ENCODE peak calls at places on chromosomes 13 and 19, in seven cellular contexts. L, U, D, E, S, O and Z are unnamed samples.

GRCh38 chr13:29006359-29006850 is 186.3 kb downstream of the MTUS2 start:
- DNase-seq in O (no peak), L (no peak), D (no peak), S (no peak), U (no peak), E (no peak), Z (no peak)

GRCh38 chr19:36837902-36838783 is at the start of gene ZNF790:
- DNase-seq in L (peak), E (peak), U (peak), D (peak), S (peak), O (peak), Z (peak)

GRCh38 chr19:3453840-3454239 is 26.5 kb downstream of the SMIM24 start:
- DNase-seq in S (no peak), O (no peak), D (no peak), E (no peak), L (no peak), U (no peak), Z (no peak)

GRCh38 chr13:35388979-35389378 is 87.5 kb downstream of the MAB21L1 start:
- DNase-seq in S (no peak), L (no peak), O (no peak), E (no peak), U (no peak), D (no peak), Z (no peak)

GRCh38 chr13:21986602-21987001 is 315.7 kb downstream of the FGF9 start:
- DNase-seq in D (no peak), O (no peak), S (peak), E (peak), U (no peak), L (no peak), Z (no peak)

GRCh38 chr19:472005-472858 is 11.4 kb upstream of the SHC2 start:
- DNase-seq in U (no peak), L (no peak), E (no peak), D (no peak), S (no peak), O (no peak), Z (no peak)

GRCh38 chr13:26253262-26253786 is 605 bp upstream of the CDK8 start:
- DNase-seq in S (no peak), U (no peak), O (no peak), D (no peak), E (no peak), L (no peak), Z (no peak)

GRCh38 chr19:49592486-49593232 is 1.7 kb downstream of the PRR12 start:
- DNase-seq in L (peak), O (no peak), S (peak), U (no peak), E (no peak), D (peak), Z (no peak)

GRCh38 chr19:2051771-2052704 is 994 bp upstream of the MKNK2 start:
- DNase-seq in D (peak), L (no peak), O (no peak), E (no peak), S (peak), U (no peak), Z (no peak)

GRCh38 chr13:74206061-74206561 is 71.9 kb upstream of the KLF12 start:
- DNase-seq in S (no peak), L (peak), O (no peak), D (no peak), E (no peak), U (no peak), Z (no peak)

GRCh38 chr19:56270676-56271075 is 1.9 kb upstream of the EDDM13 start:
- DNase-seq in U (no peak), E (no peak), L (peak), D (no peak), S (no peak), O (no peak), Z (no peak)

GRCh38 chr19:3413796-3414327 is 47.5 kb downstream of the NFIC start:
- DNase-seq in D (no peak), U (no peak), S (no peak), L (no peak), E (no peak), O (no peak), Z (no peak)

GRCh38 chr13:93002071-93002470 is 224.5 kb upstream of the GPC6 start:
- DNase-seq in E (no peak), U (no peak), O (no peak), L (no peak), S (no peak), D (no peak), Z (no peak)

GRCh38 chr19:35268546-35269424 is at the start of gene USF2:
- DNase-seq in S (peak), O (no peak), L (peak), D (peak), U (peak), E (peak), Z (peak)

GRCh38 chr19:45630463-45630862 is 8.7 kb downstream of the EML2 start:
- DNase-seq in D (no peak), E (no peak), L (peak), U (no peak), O (no peak), S (no peak), Z (no peak)

GRCh38 chr13:60411983-60412382 is 15.0 kb downstream of the TDRD3 start:
- DNase-seq in S (no peak), U (no peak), D (no peak), O (no peak), L (no peak), E (no peak), Z (no peak)

GRCh38 chr13:97327521-97328221 is 105.5 kb downstream of the MBNL2 start:
- DNase-seq in E (no peak), U (no peak), S (no peak), L (no peak), D (no peak), O (no peak), Z (no peak)

GRCh38 chr19:1629256-1629808 is 23.1 kb downstream of the TCF3 start:
- DNase-seq in D (no peak), U (no peak), O (no peak), S (no peak), E (no peak), L (no peak), Z (no peak)

GRCh38 chr19:12090807-12091206 is 26.3 kb downstream of the ZNF844 start:
- DNase-seq in D (peak), O (peak), E (peak), L (peak), U (peak), S (peak), Z (no peak)

GRCh38 chr13:99307648-99308339 is 595 bp upstream of the GPR183 start:
- DNase-seq in L (peak), O (no peak), U (no peak), E (peak), S (no peak), D (no peak), Z (no peak)

GRCh38 chr19:34308381-34309367 is 54.3 kb downstream of the GARRE1 start:
- DNase-seq in D (peak), L (no peak), O (no peak), S (no peak), E (no peak), U (no peak), Z (no peak)

GRCh38 chr13:36453518-36453917 is 21.2 kb downstream of the CCNA1 start:
- DNase-seq in S (no peak), O (no peak), D (no peak), U (no peak), L (peak), E (no peak), Z (no peak)

DNA sequence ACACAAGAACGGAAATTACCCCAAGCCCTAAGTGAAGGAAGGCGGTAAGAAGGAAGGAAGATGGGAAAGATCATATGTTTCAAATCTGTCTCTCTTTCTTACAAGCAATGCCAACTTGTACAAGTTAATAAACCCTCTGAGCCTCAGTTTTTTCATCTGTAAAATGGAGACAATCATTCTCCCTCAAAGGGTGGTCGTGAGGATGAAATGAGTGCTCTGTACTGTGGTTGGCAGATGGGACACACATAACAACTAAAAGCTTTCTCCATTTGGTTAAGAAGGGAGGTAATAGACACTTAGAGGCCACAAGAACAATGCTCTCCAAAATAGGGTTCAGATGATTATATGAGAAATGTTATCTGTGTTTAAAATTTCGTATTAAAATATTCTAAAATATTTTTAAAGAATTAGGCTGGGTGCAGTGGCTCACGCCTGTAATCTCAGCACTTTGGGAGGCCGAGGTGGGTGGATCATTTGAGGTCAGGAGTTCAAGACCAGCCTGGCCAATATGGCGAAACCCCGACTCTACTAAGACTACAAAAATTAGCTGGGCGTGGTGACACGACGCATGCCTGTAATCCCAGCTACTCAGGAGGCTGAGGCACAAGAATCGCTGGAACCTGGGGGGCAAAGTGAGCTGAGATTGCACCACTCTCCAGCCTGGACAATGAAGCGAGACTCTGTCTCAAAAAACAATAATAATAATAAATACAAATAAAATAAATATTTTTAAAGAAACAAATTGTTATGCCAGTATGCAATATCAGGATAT is 89.7 kb downstream of the STARD13 start:
- DNase-seq in U (no peak), S (no peak), L (no peak), O (no peak), E (no peak), D (no peak), Z (no peak)
- H3K27ac ChIP-seq in U (no peak), S (peak), L (peak), O (peak), E (no peak), D (no peak), Z (no peak)

GRCh38 chr13:100588350-100589177 is at the start of gene GGACT:
- DNase-seq in O (peak), E (peak), U (peak), D (peak), L (peak), S (peak), Z (peak)
- H3K27ac ChIP-seq in O (peak), E (no peak), U (peak), D (peak), L (no peak), S (peak), Z (no peak)

GRCh38 chr19:50693064-50693975 is 26.3 kb downstream of the SHANK1 start:
- DNase-seq in D (no peak), O (no peak), E (no peak), U (no peak), S (no peak), L (no peak), Z (no peak)
- H3K27ac ChIP-seq in D (no peak), O (no peak), E (no peak), U (no peak), S (no peak), L (no peak), Z (no peak)

DNA sequence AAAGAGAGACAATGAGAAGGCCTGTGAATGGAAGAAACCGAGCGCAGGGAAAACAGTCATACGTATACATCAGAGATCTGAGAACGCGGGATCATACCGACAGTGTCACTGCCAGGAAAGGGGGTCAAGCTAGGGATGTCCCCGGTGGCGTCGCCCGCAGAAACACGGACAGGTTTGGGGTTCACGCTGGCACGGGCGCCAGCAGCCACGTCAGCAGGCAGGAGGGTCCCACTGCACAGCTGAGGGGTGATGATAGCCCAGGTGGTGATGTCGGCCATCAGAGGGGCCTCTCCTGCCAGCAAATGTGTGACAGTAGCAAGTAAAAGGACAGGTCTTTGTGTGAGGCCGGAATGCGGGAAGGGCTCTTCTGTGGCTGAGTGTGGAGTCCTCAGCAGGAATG is 3.4 kb upstream of the ZNF229 start:
- DNase-seq in O (no peak), L (no peak), S (no peak), D (no peak), U (no peak), E (no peak), Z (no peak)
- H3K27ac ChIP-seq in O (no peak), L (no peak), S (no peak), D (no peak), U (no peak), E (no peak), Z (no peak)

GRCh38 chr13:25200783-25201182 is 28.7 kb upstream of the AMER2 start:
- DNase-seq in E (no peak), D (no peak), O (no peak), U (no peak), L (no peak), S (no peak), Z (no peak)

GRCh38 chr13:25204843-25205242 is 32.8 kb upstream of the AMER2 start:
- DNase-seq in S (no peak), U (no peak), E (no peak), O (no peak), D (no peak), L (no peak), Z (no peak)

GRCh38 chr13:25207291-25207690 is 35.2 kb upstream of the AMER2 start:
- DNase-seq in O (no peak), S (no peak), U (no peak), L (no peak), D (no peak), E (no peak), Z (no peak)

DNA sequence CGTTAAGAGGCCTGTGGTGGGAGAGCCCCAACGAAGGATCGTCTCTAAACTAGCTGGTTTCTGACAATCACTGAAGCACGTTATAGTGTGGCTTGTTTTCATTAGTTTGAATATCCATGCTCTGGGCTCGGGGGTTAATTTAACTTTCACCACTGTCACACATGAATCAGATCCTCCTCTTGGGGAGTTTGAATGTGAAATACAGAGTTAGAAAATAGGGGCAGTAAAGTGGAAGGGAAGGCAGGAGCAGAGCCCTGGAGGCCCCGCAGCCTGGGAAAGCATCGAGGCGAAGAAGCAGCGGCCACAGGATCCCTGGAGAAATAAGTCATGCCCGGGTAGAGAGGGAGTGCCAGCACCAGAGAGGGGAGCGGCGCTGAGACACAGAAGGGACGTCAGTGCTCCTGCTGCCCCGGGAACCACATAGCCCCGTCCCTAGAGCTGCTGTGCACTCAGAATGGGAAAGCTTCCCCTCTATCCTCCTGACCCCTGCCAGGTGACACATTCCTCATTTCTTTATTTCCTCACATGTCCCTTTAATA is 31.2 kb upstream of the AMER2 start:
- DNase-seq in E (no peak), D (no peak), O (no peak), L (no peak), S (no peak), U (no peak), Z (no peak)
- H3K27ac ChIP-seq in E (no peak), D (no peak), O (no peak), L (no peak), S (no peak), U (peak), Z (peak)

DNA sequence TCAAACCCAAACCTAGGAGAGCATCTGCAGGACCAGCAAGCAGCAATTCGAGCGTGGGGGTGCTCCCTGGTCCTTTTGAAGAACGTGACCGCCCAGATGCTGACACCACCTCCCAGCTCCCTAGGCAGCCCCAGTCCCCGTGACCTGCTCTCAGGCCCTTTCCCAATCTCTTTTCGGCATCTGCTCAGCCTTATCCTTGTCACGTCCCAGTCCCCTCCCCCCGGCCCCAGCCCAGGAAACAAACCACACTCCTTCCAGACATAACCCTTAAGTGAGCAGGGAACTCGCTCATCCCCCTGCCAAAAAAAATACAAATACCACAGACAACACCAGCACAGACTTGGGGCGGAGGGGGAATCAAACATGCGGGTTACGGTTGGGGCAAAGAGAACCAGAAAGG is 3.3 kb downstream of the MLLT1 start:
- DNase-seq in O (peak), E (peak), U (no peak), S (peak), D (no peak), L (no peak), Z (no peak)
- H3K27ac ChIP-seq in O (peak), E (no peak), U (peak), S (no peak), D (no peak), L (no peak), Z (no peak)

GRCh38 chr13:41645313-41645712 is 188.0 kb downstream of the RGCC start:
- DNase-seq in L (peak), O (no peak), S (no peak), E (peak), U (no peak), D (no peak), Z (no peak)
- H3K27ac ChIP-seq in L (peak), O (peak), S (no peak), E (peak), U (no peak), D (no peak), Z (no peak)

DNA sequence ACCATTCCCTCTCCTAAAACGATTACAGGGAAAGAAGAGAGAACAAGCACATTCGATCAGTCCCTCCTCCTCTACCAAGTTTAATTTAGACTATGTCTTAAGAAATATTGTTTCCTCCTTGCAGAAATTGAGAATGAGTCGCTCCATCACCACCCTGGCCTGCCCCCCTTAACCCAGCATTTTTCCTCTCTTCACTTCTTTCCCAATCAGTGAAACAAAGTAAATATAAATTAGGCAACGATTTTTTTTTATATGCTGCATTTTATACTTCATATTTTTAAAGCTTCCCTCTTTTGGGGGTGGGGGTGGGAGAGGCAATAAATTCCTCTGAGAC is 300.0 kb downstream of the SPRY2 start:
- DNase-seq in D (no peak), U (no peak), S (no peak), O (no peak), L (no peak), E (no peak), Z (no peak)
- H3K27ac ChIP-seq in D (no peak), U (no peak), S (no peak), O (no peak), L (peak), E (no peak), Z (no peak)

DNA sequence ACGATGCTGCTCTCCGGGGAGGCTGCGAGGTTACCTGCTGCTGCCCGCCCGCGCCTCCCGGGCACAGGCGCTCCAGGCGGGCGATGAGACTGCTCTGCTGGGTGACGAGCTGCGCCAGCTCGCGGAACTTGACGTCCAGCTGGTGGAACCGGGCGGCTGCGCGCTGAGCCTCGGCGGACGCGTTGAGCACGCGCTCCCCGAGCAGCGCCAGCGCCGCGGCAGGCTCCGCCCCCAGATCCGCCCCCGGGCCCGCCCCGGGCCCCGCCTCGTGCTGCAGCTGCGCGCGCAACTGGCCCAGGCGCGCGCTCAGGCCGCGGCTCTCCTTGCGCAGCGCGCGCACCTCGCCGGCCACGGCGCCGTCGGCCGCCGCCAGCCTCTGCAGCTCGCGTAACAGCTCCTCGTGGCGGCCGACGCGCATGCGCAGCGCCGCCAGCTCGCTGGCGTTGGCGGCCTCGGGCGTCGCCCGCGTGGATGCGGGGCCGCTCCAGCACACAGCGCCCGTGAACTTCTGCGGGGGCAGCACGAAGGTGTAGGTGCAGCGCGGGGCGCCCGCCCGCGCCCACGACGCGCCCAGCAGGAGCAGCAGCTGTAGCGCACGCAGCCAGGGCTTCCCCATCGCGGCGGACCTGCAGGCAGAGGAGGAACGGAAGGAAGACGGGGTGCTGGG is 6.4 kb downstream of the ANGPTL6 start:
- DNase-seq in S (peak), E (peak), O (no peak), U (peak), L (peak), D (peak), Z (peak)
- H3K27ac ChIP-seq in S (peak), E (no peak), O (peak), U (peak), L (no peak), D (peak), Z (peak)

GRCh38 chr19:50797429-50798115 is 7.4 kb downstream of the ACP4 start:
- DNase-seq in D (no peak), S (no peak), E (no peak), O (no peak), L (no peak), U (no peak), Z (no peak)
- H3K27ac ChIP-seq in D (no peak), S (no peak), E (no peak), O (no peak), L (no peak), U (no peak), Z (no peak)